ENCODE peak calls at places on chromosomes 13 and 19, in ten cellular contexts. Q, S, O, G, B, L, M, E, R and I are unnamed samples.

GRCh38 chr19:28794301-28794700 is 418.6 kb downstream of the UQCRFS1 start:
- DNase-seq in Q (no peak), S (no peak), O (no peak), G (no peak), B (no peak), L (no peak), M (no peak), E (no peak), R (no peak), I (no peak)

GRCh38 chr13:99199541-99200432 is 867 bp upstream of the UBAC2 start:
- DNase-seq in Q (no peak), S (no peak), O (no peak), G (peak), B (no peak), L (no peak), M (no peak), E (no peak), R (no peak), I (no peak)

GRCh38 chr19:6730153-6730804 is 7.1 kb downstream of the GPR108 start:
- DNase-seq in Q (peak), S (peak), O (no peak), G (no peak), B (no peak), L (peak), M (peak), E (peak), R (no peak), I (no peak)

GRCh38 chr19:29567366-29567915 is 38.6 kb upstream of the POP4 start:
- DNase-seq in Q (no peak), S (no peak), O (no peak), G (no peak), B (no peak), L (no peak), M (no peak), E (no peak), R (no peak), I (no peak)

GRCh38 chr19:40229484-40229883 is 3.0 kb upstream of the CCNP start:
- DNase-seq in Q (no peak), S (no peak), O (no peak), G (no peak), B (peak), L (no peak), M (no peak), E (no peak), R (no peak), I (no peak)

GRCh38 chr13:31946091-31946770 is 85.3 kb upstream of the FRY start:
- DNase-seq in Q (no peak), S (no peak), O (no peak), G (no peak), B (no peak), L (no peak), M (no peak), E (no peak), R (no peak), I (no peak)

GRCh38 chr13:87792878-87793277 is 121.7 kb downstream of the SLITRK5 start:
- DNase-seq in Q (no peak), S (no peak), O (no peak), G (no peak), B (no peak), L (no peak), M (no peak), E (no peak), R (no peak), I (no peak)

GRCh38 chr19:41449865-41450178 is 6.9 kb downstream of the ERICH4 start:
- DNase-seq in Q (no peak), S (no peak), O (no peak), G (no peak), B (no peak), L (no peak), M (no peak), E (no peak), R (no peak), I (no peak)

GRCh38 chr13:80132741-80133601 is 208.0 kb downstream of the SPRY2 start:
- DNase-seq in Q (no peak), S (peak), O (no peak), G (no peak), B (peak), L (peak), M (peak), E (peak), R (no peak), I (no peak)

GRCh38 chr13:30880756-30881155 is 25.3 kb upstream of the MEDAG start:
- DNase-seq in Q (no peak), S (no peak), O (no peak), G (no peak), B (peak), L (peak), M (no peak), E (no peak), R (no peak), I (peak)

GRCh38 chr13:67186985-67187569 is 43.1 kb downstream of the PCDH9 start:
- DNase-seq in Q (no peak), S (no peak), O (no peak), G (no peak), B (no peak), L (no peak), M (no peak), E (no peak), R (no peak), I (no peak)